ENCODE peak calls at places on chromosomes 1 and 21, in seven cellular contexts. E is Peyer's patch; K is colonic mucosa; N is hepatocyte; D is CD8-positive, alpha-beta T cell; U is thyroid gland; S is A549. F is an unnamed sample.

GRCh38 chr1:229905031-229905545 is 161.9 kb upstream of the GALNT2 start:
- DNase-seq in D (no peak), S (no peak), N (no peak), E (no peak), U (no peak), K (no peak), F (peak; percentile 74)

GRCh38 chr1:58933599-58933926 is 149.7 kb upstream of the JUN start:
- DNase-seq in D (no peak), N (no peak), U (no peak), E (no peak), S (peak; percentile 81), K (no peak), F (no peak)

GRCh38 chr1:25443030-25443699 is 12.5 kb downstream of the MACO1 start:
- DNase-seq in S (no peak), E (no peak), D (no peak), U (no peak), K (no peak), N (no peak), F (no peak)

GRCh38 chr1:209416009-209416408 is 167.5 kb upstream of the CAMK1G start:
- DNase-seq in K (no peak), N (peak; percentile 65), D (no peak), S (peak; percentile 29), U (peak; percentile 62), E (no peak), F (no peak)

GRCh38 chr21:44736291-44737004 is 25.1 kb upstream of the TSPEAR start:
- DNase-seq in K (no peak), E (peak; percentile 73), N (no peak), D (no peak), S (peak; percentile 70), U (no peak), F (peak; percentile 38)

GRCh38 chr1:2373551-2374259 is 17.6 kb downstream of the MORN1 start:
- DNase-seq in E (peak; percentile 33), S (no peak), U (peak; percentile 1), D (no peak), N (no peak), K (no peak), F (no peak)

GRCh38 chr1:245915851-245916250 is 591.2 kb downstream of the SMYD3 start:
- DNase-seq in U (no peak), N (no peak), S (no peak), E (no peak), K (no peak), D (no peak), F (no peak)

GRCh38 chr1:54811739-54812655 is 10.9 kb upstream of the TTC22 start:
- DNase-seq in N (no peak), E (peak; percentile 46), U (no peak), K (no peak), D (no peak), S (no peak), F (no peak)

GRCh38 chr1:117674521-117675400 is 68.9 kb downstream of the TENT5C start:
- DNase-seq in S (peak; percentile 22), K (peak; percentile 69), U (peak; percentile 22), E (peak; percentile 82), D (peak; percentile 34), N (no peak), F (peak; percentile 57)

GRCh38 chr1:179714159-179714558 is 28.9 kb upstream of the FAM163A start:
- DNase-seq in N (no peak), S (no peak), U (no peak), D (no peak), E (no peak), K (no peak), F (no peak)

GRCh38 chr1:31696246-31696645 is 7.6 kb downstream of the COL16A1 start:
- DNase-seq in U (peak; percentile 94), N (no peak), D (no peak), E (no peak), K (no peak), S (no peak), F (peak; percentile 81)

GRCh38 chr1:6260961-6261614 is at the start of gene GPR153:
- DNase-seq in E (peak; percentile 73), U (peak; percentile 27), N (peak; percentile 76), K (peak; percentile 57), S (no peak), D (peak; percentile 18), F (peak; percentile 35)

GRCh38 chr1:182386980-182387379 is 4.6 kb downstream of the GLUL start:
- DNase-seq in K (no peak), N (no peak), E (no peak), U (no peak), S (no peak), D (no peak), F (no peak)

GRCh38 chr1:85148524-85149250 is 52.1 kb downstream of the SYDE2 start:
- DNase-seq in N (no peak), E (no peak), D (no peak), S (no peak), K (no peak), U (no peak), F (no peak)

GRCh38 chr1:3740038-3740437 is 12.2 kb upstream of the CCDC27 start:
- DNase-seq in S (no peak), U (no peak), N (no peak), E (no peak), K (no peak), D (no peak), F (no peak)

GRCh38 chr1:27536767-27537166 is 46.8 kb upstream of the WASF2 start:
- DNase-seq in K (no peak), N (peak; percentile 80), D (no peak), S (peak; percentile 46), U (peak; percentile 93), E (no peak), F (peak; percentile 55)

GRCh38 chr1:18830596-18830995 is 28.9 kb downstream of the TAS1R2 start:
- DNase-seq in E (no peak), D (no peak), S (no peak), K (no peak), U (no peak), N (no peak), F (no peak)

GRCh38 chr1:2229032-2229920 is 1.2 kb downstream of the SKI start:
- DNase-seq in N (peak; percentile 74), D (peak; percentile 42), E (peak; percentile 87), S (peak; percentile 68), K (peak; percentile 68), U (peak; percentile 92), F (peak; percentile 65)

GRCh38 chr1:55965981-55966461 is 613.3 kb downstream of the PLPP3 start:
- DNase-seq in E (no peak), K (no peak), U (no peak), N (no peak), S (no peak), D (no peak), F (no peak)

GRCh38 chr21:46637952-46638746 is 2.7 kb downstream of the PRMT2 start:
- DNase-seq in S (no peak), D (no peak), U (no peak), E (no peak), N (no peak), K (no peak), F (no peak)

GRCh38 chr1:233368106-233368783 is 40.7 kb downstream of the MAP3K21 start:
- DNase-seq in S (peak; percentile 34), U (peak; percentile 11), K (no peak), E (no peak), D (no peak), N (no peak), F (no peak)

GRCh38 chr1:228276901-228277490 is 69.2 kb downstream of the OBSCN start:
- DNase-seq in D (no peak), E (no peak), N (no peak), S (no peak), K (no peak), U (no peak), F (no peak)

GRCh38 chr1:228472655-228473054 is 14.5 kb upstream of the RNF187 start:
- DNase-seq in K (no peak), D (no peak), N (no peak), S (no peak), E (no peak), U (no peak), F (no peak)

GRCh38 chr1:92399076-92399475 is 87.6 kb downstream of the GFI1 start:
- DNase-seq in U (no peak), D (no peak), E (no peak), K (no peak), N (no peak), S (no peak), F (no peak)
- H3K4me1 ChIP-seq in U (no peaks in the 10 kb centered on the region), D (no peaks in the 10 kb centered on the region), E (no peaks in the 10 kb centered on the region), K (no peaks in the 10 kb centered on the region), N (no peaks in the 10 kb centered on the region), S (no peaks in the 10 kb centered on the region), F (no peaks in the 10 kb centered on the region)

DNA sequence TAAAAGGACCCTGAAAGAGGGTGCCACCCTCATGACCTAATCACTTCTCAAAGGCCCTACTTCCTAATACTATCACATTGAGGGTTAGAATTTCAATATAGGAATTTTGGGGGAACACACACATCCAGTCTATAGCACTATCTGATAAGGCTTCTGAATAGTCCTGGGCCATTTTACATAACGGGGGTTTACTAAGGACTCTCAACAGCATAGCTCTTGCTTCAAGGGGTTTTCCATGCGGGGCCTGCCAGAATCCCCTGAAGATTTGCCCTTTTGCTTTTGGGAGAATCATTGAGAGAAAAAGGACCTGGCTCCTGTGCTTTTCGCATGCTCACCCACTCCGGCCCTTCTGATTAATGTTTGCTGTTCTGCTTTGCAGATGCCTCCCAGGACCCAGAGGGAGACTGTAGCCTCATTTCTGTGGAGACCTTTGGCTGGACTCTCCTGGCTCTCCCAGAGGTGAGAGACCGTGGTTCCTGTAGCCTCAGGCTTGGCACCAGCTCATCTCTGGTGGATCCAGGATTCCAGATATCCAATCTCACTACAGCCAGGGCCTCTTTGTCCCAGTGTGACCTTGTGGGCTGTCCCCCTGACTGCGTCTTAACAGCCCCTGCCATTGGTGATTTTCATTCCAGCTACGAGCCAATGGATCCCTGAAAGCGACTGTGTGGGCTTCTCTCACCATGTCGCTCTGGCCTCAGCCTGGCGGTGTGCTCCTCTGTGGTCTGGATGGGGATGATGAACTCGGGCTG is 72.6 kb downstream of the DDR2 start:
- DNase-seq in K (no peak), U (no peak), N (no peak), S (no peak), D (no peak), E (no peak), F (peak; percentile 18)
- H3K4me1 ChIP-seq in K (no peaks in the 10 kb centered on the region), U (peaks cover 21% of the 10 kb centered on the region), N (peaks cover 7% of the 10 kb centered on the region), S (no peaks in the 10 kb centered on the region), D (no peaks in the 10 kb centered on the region), E (no peaks in the 10 kb centered on the region), F (no peaks in the 10 kb centered on the region)

DNA sequence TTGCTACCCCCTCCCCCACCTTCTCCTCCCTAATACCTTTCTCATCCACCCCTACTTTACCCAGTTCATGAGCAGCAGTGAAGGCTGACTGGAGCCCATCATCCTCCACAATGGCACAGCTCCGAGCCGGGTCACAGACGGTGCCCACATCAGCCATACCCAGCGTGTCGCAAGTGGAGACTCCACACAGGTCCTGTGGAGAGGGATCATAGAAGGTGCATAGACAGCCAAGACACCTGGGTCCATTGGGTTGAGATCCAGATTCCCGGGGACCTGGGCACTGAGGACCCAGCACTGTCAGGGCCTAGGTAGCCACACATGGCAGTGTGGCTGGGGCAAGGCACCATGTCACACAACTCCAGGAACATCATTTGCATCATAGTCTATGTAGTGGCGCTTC is 2.7 kb downstream of the ADAMTS4 start:
- DNase-seq in E (no peak), D (no peak), K (no peak), S (no peak), U (no peak), N (no peak), F (no peak)
- H3K4me1 ChIP-seq in E (no peaks in the 10 kb centered on the region), D (peaks cover 39% of the 10 kb centered on the region), K (no peaks in the 10 kb centered on the region), S (peaks cover 15% of the 10 kb centered on the region), U (peaks cover 28% of the 10 kb centered on the region), N (peaks cover 28% of the 10 kb centered on the region), F (peaks cover 4% of the 10 kb centered on the region)

DNA sequence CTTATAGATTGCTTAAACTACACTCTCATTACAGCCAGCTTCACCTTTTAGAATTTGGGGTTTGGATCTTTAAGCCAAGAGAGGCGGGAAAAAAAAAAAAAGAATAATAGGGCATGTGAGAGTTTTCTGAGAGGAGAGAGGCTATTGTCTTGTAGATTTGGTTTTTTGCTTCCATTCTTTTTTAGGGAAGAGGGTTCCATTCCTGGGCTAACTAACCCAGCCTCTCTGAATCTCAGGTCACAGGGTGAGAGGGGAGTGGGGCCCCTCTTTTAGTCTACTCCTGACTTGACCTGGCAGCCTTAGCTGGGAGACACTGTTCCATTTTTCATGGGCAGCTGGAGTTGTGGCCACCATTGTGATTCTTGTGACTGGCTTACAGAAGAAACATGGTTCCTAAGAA is 24.2 kb downstream of the PBX1 start:
- DNase-seq in D (no peak), N (no peak), K (no peak), S (no peak), U (no peak), E (no peak), F (no peak)
- H3K4me1 ChIP-seq in D (no peaks in the 10 kb centered on the region), N (peaks cover 36% of the 10 kb centered on the region), K (no peaks in the 10 kb centered on the region), S (peaks cover 30% of the 10 kb centered on the region), U (peaks cover 35% of the 10 kb centered on the region), E (no peaks in the 10 kb centered on the region), F (peaks cover 19% of the 10 kb centered on the region)

F was measured in body of pancreas.